ENCODE peak calls at places on chromosomes 4 and X, in five cellular contexts. L is NAMALWA; Z is astrocyte of the spinal cord; K is suprapubic skin; P is CD4-positive, CD25-positive, alpha-beta regulatory T cell. B is an unnamed sample.

GRCh38 chrX:3371163-3371562 is 24.7 kb upstream of the MXRA5 start:
- DNase-seq in L (no peak), Z (no peak), K (no peak), P (no peak), B (no peak)

GRCh38 chr4:26217961-26218676 is 102.7 kb upstream of the RBPJ start:
- DNase-seq in L (no peak), Z (no peak), K (no peak), P (no peak), B (no peak)

GRCh38 chr4:186642998-186643397 is 80.7 kb downstream of the FAT1 start:
- DNase-seq in L (no peak), Z (no peak), K (no peak), P (no peak), B (no peak)

GRCh38 chr4:113683143-113683542 is 78.4 kb downstream of the CAMK2D start:
- DNase-seq in L (peak), Z (no peak), K (no peak), P (peak), B (no peak)

GRCh38 chr4:76989391-76990061 is 40.0 kb downstream of the SEPTIN11 start:
- DNase-seq in L (no peak), Z (no peak), K (no peak), P (peak), B (no peak)

GRCh38 chrX:131792356-131792749 is 230.7 kb upstream of the STK26 start:
- DNase-seq in L (no peak), Z (peak), K (no peak), P (peak), B (no peak)

GRCh38 chrX:19183777-19184485 is 61.7 kb upstream of the ADGRG2 start:
- DNase-seq in L (no peak), Z (no peak), K (no peak), P (no peak), B (no peak)

GRCh38 chr4:141571368-141571767 is 65.0 kb upstream of the IL15 start:
- DNase-seq in L (no peak), Z (peak), K (no peak), P (no peak), B (no peak)

GRCh38 chr4:178142724-178143123 is 700.5 kb upstream of the AGA start:
- DNase-seq in L (no peak), Z (no peak), K (no peak), P (no peak), B (no peak)

GRCh38 chr4:22170353-22170752 is 221.8 kb upstream of the KCNIP4 start:
- DNase-seq in L (no peak), Z (peak), K (no peak), P (no peak), B (no peak)

GRCh38 chrX:114344756-114345155 is 239.1 kb upstream of the HTR2C start:
- DNase-seq in L (peak), Z (peak), K (no peak), P (no peak), B (no peak)

GRCh38 chr4:173333658-173334084 is 487 bp downstream of the HMGB2 start:
- DNase-seq in L (no peak), Z (peak), K (peak), P (no peak), B (peak)

GRCh38 chrX:103666202-103667107 is 20.0 kb downstream of the MORF4L2 start:
- DNase-seq in L (no peak), Z (no peak), K (no peak), P (no peak), B (no peak)

GRCh38 chr4:3215256-3215655 is 33.7 kb upstream of the MSANTD1 start:
- DNase-seq in L (no peak), Z (no peak), K (no peak), P (no peak), B (no peak)

B was measured in prostate gland.